ENCODE peak calls at places on chromosomes 7 and 10, in five cellular contexts. T is GM23248; Z is adrenal gland; D is HCT116; N is CD4-positive, alpha-beta memory T cell. B is an unnamed sample.

GRCh38 chr7:46784746-46785145 is 797.2 kb downstream of the TNS3 start:
- DNase-seq in T (peak; percentile 67), D (peak; percentile 56), Z (no peak), N (no peak), B (no peak)

GRCh38 chr7:149799397-149800168 is 26.2 kb upstream of the ZNF467 start:
- DNase-seq in D (no peak), Z (peak; percentile 48), N (peak; percentile 58), T (no peak), B (peak; percentile 43)

GRCh38 chr7:131507592-131508331 is 48.7 kb downstream of the PODXL start:
- DNase-seq in N (peak; percentile 73), D (peak; percentile 44), Z (peak; percentile 88), T (peak; percentile 86), B (peak; percentile 81)

GRCh38 chr10:3783313-3783689 is 1.7 kb downstream of the KLF6 start:
- DNase-seq in N (peak; percentile 87), Z (peak; percentile 65), D (no peak), T (peak; percentile 84), B (peak; percentile 59)

GRCh38 chr10:131978851-131979250 is 2.9 kb downstream of the BNIP3 start:
- DNase-seq in Z (no peak), T (no peak), N (no peak), D (no peak), B (no peak)

GRCh38 chr10:45373003-45373782 is 823 bp upstream of the ALOX5 start:
- DNase-seq in D (no peak), Z (no peak), N (peak; percentile 56), T (no peak), B (no peak)

GRCh38 chr7:25250386-25250785 is 22.1 kb upstream of the NPVF start:
- DNase-seq in T (no peak), D (no peak), N (no peak), Z (no peak), B (no peak)

GRCh38 chr10:1331560-1331959 is 275.4 kb downstream of the WDR37 start:
- DNase-seq in D (no peak), N (no peak), Z (no peak), T (no peak), B (no peak)

GRCh38 chr7:92621641-92622429 is 31.6 kb upstream of the FAM133B start:
- DNase-seq in N (no peak), T (peak; percentile 45), Z (no peak), D (no peak), B (no peak)

GRCh38 chr10:48199580-48200377 is 74.7 kb downstream of the FRMPD2 start:
- DNase-seq in N (no peak), T (peak; percentile 89), Z (no peak), D (no peak), B (peak; percentile 6)

GRCh38 chr7:69898189-69898588 is 299.9 kb downstream of the AUTS2 start:
- DNase-seq in D (no peak), T (no peak), N (no peak), Z (no peak), B (no peak)

GRCh38 chr10:35329520-35329919 is 6.8 kb upstream of the CCNY start:
- DNase-seq in T (no peak), Z (peak; percentile 47), D (no peak), N (no peak), B (peak; percentile 39)

GRCh38 chr7:151123485-151124204 is 37.4 kb downstream of the AGAP3 start:
- DNase-seq in Z (peak; percentile 89), T (peak; percentile 82), N (peak; percentile 73), D (peak; percentile 66), B (peak; percentile 78)

GRCh38 chr7:66307591-66308215 is 102.6 kb downstream of the TPST1 start:
- DNase-seq in T (peak; percentile 48), N (no peak), Z (peak; percentile 49), D (no peak), B (no peak)

GRCh38 chr10:649798-650690 is 39.4 kb downstream of the DIP2C start:
- DNase-seq in N (no peak), D (no peak), Z (no peak), T (no peak), B (no peak)

GRCh38 chr7:636396-636795 is 90.1 kb upstream of the DNAAF5 start:
- DNase-seq in T (peak; percentile 42), N (peak; percentile 57), Z (no peak), D (peak; percentile 65), B (peak; percentile 42)

GRCh38 chr7:94969434-94970084 is 62.2 kb downstream of the PPP1R9A start:
- DNase-seq in Z (no peak), N (no peak), D (no peak), T (no peak), B (no peak)

GRCh38 chr7:44398953-44399574 is 73.7 kb upstream of the CAMK2B start:
- DNase-seq in D (no peak), T (no peak), N (no peak), Z (peak; percentile 7), B (peak; percentile 92)

GRCh38 chr10:30491832-30492530 is 58.0 kb downstream of the MAP3K8 start:
- DNase-seq in D (no peak), T (no peak), N (no peak), Z (no peak), B (no peak)

GRCh38 chr7:85135931-85136330 is 50.9 kb downstream of the SEMA3D start:
- DNase-seq in T (peak; percentile 82), D (no peak), Z (no peak), N (no peak), B (no peak)

GRCh38 chr10:114256822-114257221 is 17.8 kb downstream of the VWA2 start:
- DNase-seq in T (no peak), Z (no peak), N (no peak), D (no peak), B (no peak)

GRCh38 chr10:114255227-114255626 is 16.2 kb downstream of the VWA2 start:
- DNase-seq in N (no peak), Z (no peak), T (no peak), D (no peak), B (no peak)

GRCh38 chr10:114258274-114258840 is 19.3 kb downstream of the VWA2 start:
- DNase-seq in T (no peak), N (no peak), Z (no peak), D (no peak), B (no peak)

GRCh38 chr10:114256041-114256765 is 17.1 kb downstream of the VWA2 start:
- DNase-seq in Z (no peak), T (no peak), D (no peak), N (no peak), B (no peak)

DNA sequence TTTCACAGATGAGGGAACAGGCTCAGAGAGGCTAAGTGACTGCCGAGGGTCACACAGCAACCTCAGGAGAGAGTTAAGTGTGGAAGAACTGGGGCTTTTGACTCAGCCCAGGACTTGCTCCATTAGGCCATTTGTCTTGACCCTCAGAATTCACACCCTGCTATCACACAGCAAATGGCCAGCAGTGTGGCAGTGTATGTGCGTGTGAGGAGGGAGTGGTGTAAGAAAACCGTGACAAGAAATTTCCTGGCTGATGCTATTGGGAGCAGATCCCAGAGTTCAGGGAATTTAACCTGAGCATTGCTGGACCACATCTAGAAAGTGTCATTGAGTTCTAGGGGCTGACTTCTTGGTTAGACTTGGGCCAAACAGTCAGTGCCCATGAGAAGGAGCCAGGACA is 18.4 kb downstream of the VWA2 start:
- DNase-seq in T (no peak), D (no peak), N (no peak), Z (no peak), B (no peak)
- H3K27ac ChIP-seq in T (no peak overlapping the region), D (no peak overlapping the region), N (no peak overlapping the region), Z (no peak overlapping the region), B (no peak overlapping the region)

GRCh38 chr7:28406192-28406591 is 6.1 kb upstream of the CREB5 start:
- DNase-seq in D (no peak), N (no peak), Z (no peak), T (no peak), B (no peak)

GRCh38 chr7:28409716-28410627 is 2.3 kb upstream of the CREB5 start:
- DNase-seq in T (peak; percentile 82), Z (peak; percentile 38), N (no peak), D (no peak), B (peak; percentile 69)

GRCh38 chr7:28407643-28408042 is 4.7 kb upstream of the CREB5 start:
- DNase-seq in N (no peak), T (peak; percentile 87), D (no peak), Z (no peak), B (no peak)

GRCh38 chr7:28408974-28409715 is 3.2 kb upstream of the CREB5 start:
- DNase-seq in Z (peak; percentile 91), N (peak; percentile 57), D (peak; percentile 72), T (peak; percentile 99), B (peak; percentile 98)

DNA sequence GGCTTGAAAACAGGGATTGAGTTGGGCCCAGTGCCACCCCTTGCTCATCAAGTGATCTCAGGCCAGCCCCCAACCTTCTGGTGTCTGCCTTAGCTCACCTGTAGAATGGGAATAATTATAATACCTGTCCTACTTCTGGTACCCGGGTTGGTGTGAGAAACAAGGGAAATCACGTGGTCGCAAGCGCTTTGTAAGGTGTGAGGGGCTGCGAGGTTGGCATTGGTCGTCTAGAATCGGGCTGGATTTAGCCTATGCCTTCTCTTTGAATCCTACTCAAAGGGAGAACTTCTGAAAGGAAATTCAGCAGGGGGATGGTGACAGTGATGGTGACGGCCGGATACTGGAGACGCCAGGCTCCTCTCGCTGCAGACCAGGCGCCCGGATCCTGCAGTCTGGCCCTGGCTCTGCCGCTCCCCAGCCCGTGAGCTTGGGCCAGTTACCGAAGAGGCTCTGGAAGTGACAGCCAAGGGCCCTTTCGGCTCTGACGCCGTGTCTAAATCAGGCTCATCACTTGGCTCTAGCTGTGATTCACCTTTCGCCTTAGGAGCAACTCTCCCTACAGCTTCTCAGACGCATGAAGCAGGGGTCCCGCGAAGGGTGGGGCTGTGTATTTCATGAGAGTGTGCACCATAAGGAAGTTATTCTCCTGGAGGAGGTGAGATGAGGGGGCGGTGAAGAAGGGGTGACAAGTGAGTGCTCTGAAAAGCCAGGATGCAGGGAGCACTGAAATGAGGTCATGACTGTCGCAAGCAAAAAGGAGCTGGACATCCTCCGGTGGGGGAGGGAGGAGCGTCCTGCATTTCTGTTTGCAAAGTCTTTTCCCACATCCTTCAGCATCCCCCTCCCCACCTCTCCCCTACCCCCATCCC is 4.0 kb upstream of the CREB5 start:
- DNase-seq in N (no peak), Z (peak; percentile 26), T (peak; percentile 87), D (no peak), B (no peak)
- H3K27ac ChIP-seq in N (no peak overlapping the region), Z (no peak overlapping the region), T (peak overlapping the region; percentile 82), D (no peak overlapping the region), B (no peak overlapping the region)

GRCh38 chr10:68560201-68560915 is at the start of gene TET1:
- DNase-seq in Z (peak; percentile 62), N (no peak), D (peak; percentile 33), T (peak; percentile 57), B (peak; percentile 73)

GRCh38 chr10:68560916-68561691 is 967 bp downstream of the TET1 start:
- DNase-seq in N (no peak), Z (no peak), T (peak; percentile 54), D (no peak), B (peak; percentile 58)

GRCh38 chr10:68564712-68565111 is 4.6 kb downstream of the TET1 start:
- DNase-seq in D (no peak), N (no peak), T (no peak), Z (no peak), B (no peak)

GRCh38 chr10:68561804-68562649 is 1.9 kb downstream of the TET1 start:
- DNase-seq in Z (no peak), D (no peak), T (peak; percentile 54), N (no peak), B (peak; percentile 48)

GRCh38 chr10:68562666-68563522 is 2.8 kb downstream of the TET1 start:
- DNase-seq in N (no peak), T (peak; percentile 67), Z (no peak), D (no peak), B (no peak)
- H3K27ac ChIP-seq in N (no peak overlapping the region), T (peak overlapping the region; percentile 22), Z (no peak overlapping the region), D (no peak overlapping the region), B (peak overlapping the region; percentile 24)

GRCh38 chr7:17696422-17696821 is 243.9 kb downstream of the SNX13 start:
- DNase-seq in Z (no peak), D (no peak), N (no peak), T (peak; percentile 57), B (no peak)
- H3K27ac ChIP-seq in Z (no peak overlapping the region), D (no peak overlapping the region), N (no peak overlapping the region), T (peak overlapping the region; percentile 22), B (no peak overlapping the region)